ENCODE peak calls at places on chromosome 16, in six cellular contexts. One of them, this sample, is unnamed. For H3K27me3 and H3K4me1, the result is how much of the 10 kb centered on the place peaks cover.

GRCh38 chr16:19085679-19086200 is 18.3 kb downstream of the COQ7 start:
- DNase-seq in lower lobe of right lung: no peak
- DNase-seq in H1: no peak
- DNase-seq in MM.1S: no peak
- DNase-seq in pancreas: no peak
- DNase-seq in aorta: no peak
- DNase-seq in this sample: no peak

GRCh38 chr16:66263973-66264310 is 102.5 kb upstream of the CDH5 start:
- DNase-seq in lower lobe of right lung: no peak
- DNase-seq in aorta: no peak
- DNase-seq in H1: no peak
- DNase-seq in MM.1S: no peak
- DNase-seq in pancreas: no peak
- DNase-seq in this sample: no peak

GRCh38 chr16:85206472-85207356 is 94.4 kb upstream of the CIBAR2 start:
- DNase-seq in MM.1S: no peak
- DNase-seq in pancreas: no peak
- DNase-seq in H1: no peak
- DNase-seq in lower lobe of right lung: peak
- DNase-seq in aorta: peak
- DNase-seq in this sample: no peak

GRCh38 chr16:82136956-82137818 is 32.8 kb downstream of the MPHOSPH6 start:
- DNase-seq in MM.1S: no peak
- DNase-seq in lower lobe of right lung: no peak
- DNase-seq in pancreas: no peak
- DNase-seq in aorta: no peak
- DNase-seq in H1: no peak
- DNase-seq in this sample: no peak

GRCh38 chr16:65070831-65071230 is 51.0 kb downstream of the CDH11 start:
- DNase-seq in pancreas: peak
- DNase-seq in lower lobe of right lung: no peak
- DNase-seq in aorta: peak
- DNase-seq in H1: peak
- DNase-seq in MM.1S: no peak
- DNase-seq in this sample: no peak

GRCh38 chr16:65308506-65308905 is 186.6 kb upstream of the CDH11 start:
- DNase-seq in MM.1S: no peak
- DNase-seq in H1: no peak
- DNase-seq in pancreas: no peak
- DNase-seq in lower lobe of right lung: no peak
- DNase-seq in aorta: no peak
- DNase-seq in this sample: no peak

GRCh38 chr16:70746040-70746707 is 54.8 kb downstream of the VAC14 start:
- DNase-seq in MM.1S: no peak
- DNase-seq in aorta: peak
- DNase-seq in lower lobe of right lung: peak
- DNase-seq in H1: no peak
- DNase-seq in pancreas: peak
- DNase-seq in this sample: no peak

GRCh38 chr16:57865746-57866528 is 63.6 kb upstream of the KIFC3 start:
- DNase-seq in MM.1S: no peak
- DNase-seq in aorta: no peak
- DNase-seq in H1: no peak
- DNase-seq in lower lobe of right lung: no peak
- DNase-seq in pancreas: no peak
- DNase-seq in this sample: no peak

GRCh38 chr16:31087971-31088370 is 772 bp downstream of the PRSS53 start:
- DNase-seq in H1: no peak
- DNase-seq in pancreas: no peak
- DNase-seq in aorta: no peak
- DNase-seq in lower lobe of right lung: no peak
- DNase-seq in MM.1S: no peak
- DNase-seq in this sample: no peak

GRCh38 chr16:26645629-26646028 is 421.1 kb upstream of the C16orf82 start:
- DNase-seq in aorta: no peak
- DNase-seq in lower lobe of right lung: no peak
- DNase-seq in pancreas: peak
- DNase-seq in MM.1S: no peak
- DNase-seq in H1: no peak
- DNase-seq in this sample: peak

GRCh38 chr16:65201446-65202010 is 79.7 kb upstream of the CDH11 start:
- DNase-seq in lower lobe of right lung: no peak
- DNase-seq in MM.1S: peak
- DNase-seq in pancreas: no peak
- DNase-seq in aorta: no peak
- DNase-seq in H1: no peak
- DNase-seq in this sample: no peak

GRCh38 chr16:52090080-52090479 is 456.9 kb downstream of the TOX3 start:
- DNase-seq in pancreas: no peak
- DNase-seq in H1: no peak
- DNase-seq in lower lobe of right lung: no peak
- DNase-seq in MM.1S: no peak
- DNase-seq in aorta: no peak
- DNase-seq in this sample: no peak

GRCh38 chr16:9885457-9885856 is 296.8 kb downstream of the GRIN2A start:
- DNase-seq in H1: no peak
- DNase-seq in aorta: no peak
- DNase-seq in pancreas: no peak
- DNase-seq in lower lobe of right lung: no peak
- DNase-seq in MM.1S: no peak
- DNase-seq in this sample: no peak

GRCh38 chr16:88924834-88925539 is 52.0 kb downstream of the CBFA2T3 start:
- DNase-seq in aorta: peak
- DNase-seq in MM.1S: no peak
- DNase-seq in lower lobe of right lung: no peak
- DNase-seq in H1: peak
- DNase-seq in pancreas: peak
- DNase-seq in this sample: no peak

GRCh38 chr16:55908641-55909040 is 33.5 kb upstream of the CES5A start:
- DNase-seq in pancreas: no peak
- DNase-seq in H1: no peak
- DNase-seq in lower lobe of right lung: no peak
- DNase-seq in MM.1S: no peak
- DNase-seq in aorta: no peak
- DNase-seq in this sample: no peak

GRCh38 chr16:46607529-46607928 is 13.7 kb downstream of the SHCBP1 start:
- DNase-seq in pancreas: no peak
- DNase-seq in lower lobe of right lung: no peak
- DNase-seq in H1: no peak
- DNase-seq in aorta: no peak
- DNase-seq in MM.1S: peak
- DNase-seq in this sample: no peak

GRCh38 chr16:80202831-80203230 is 338.0 kb upstream of the DYNLRB2 start:
- DNase-seq in aorta: no peak
- DNase-seq in H1: no peak
- DNase-seq in lower lobe of right lung: no peak
- DNase-seq in MM.1S: no peak
- DNase-seq in pancreas: no peak
- DNase-seq in this sample: no peak

GRCh38 chr16:74726736-74727135 is 26.1 kb upstream of the MLKL start:
- DNase-seq in aorta: no peak
- DNase-seq in lower lobe of right lung: no peak
- DNase-seq in pancreas: no peak
- DNase-seq in H1: peak
- DNase-seq in MM.1S: peak
- DNase-seq in this sample: no peak

GRCh38 chr16:89562027-89562599 is 1.6 kb downstream of the RPL13 start:
- DNase-seq in pancreas: no peak
- DNase-seq in aorta: no peak
- DNase-seq in lower lobe of right lung: no peak
- DNase-seq in MM.1S: no peak
- DNase-seq in H1: no peak
- DNase-seq in this sample: no peak

GRCh38 chr16:63361032-63361624 is 1324.9 kb upstream of the CDH8 start:
- DNase-seq in MM.1S: peak
- DNase-seq in H1: no peak
- DNase-seq in aorta: no peak
- DNase-seq in lower lobe of right lung: no peak
- DNase-seq in pancreas: no peak
- DNase-seq in this sample: no peak

GRCh38 chr16:89360760-89361435 is 129.5 kb downstream of the ANKRD11 start:
- DNase-seq in lower lobe of right lung: no peak
- DNase-seq in pancreas: no peak
- DNase-seq in MM.1S: no peak
- DNase-seq in aorta: peak
- DNase-seq in H1: no peak
- DNase-seq in this sample: peak

GRCh38 chr16:19084139-19084538 is 16.7 kb downstream of the COQ7 start:
- DNase-seq in MM.1S: no peak
- DNase-seq in aorta: no peak
- DNase-seq in pancreas: no peak
- DNase-seq in lower lobe of right lung: no peak
- DNase-seq in H1: no peak
- DNase-seq in this sample: no peak

GRCh38 chr16:85151603-85152413 is 39.5 kb upstream of the CIBAR2 start:
- DNase-seq in H1: no peak
- DNase-seq in lower lobe of right lung: no peak
- DNase-seq in pancreas: peak
- DNase-seq in aorta: peak
- DNase-seq in MM.1S: no peak
- DNase-seq in this sample: no peak

GRCh38 chr16:11712122-11712521 is 30.5 kb downstream of the TXNDC11 start:
- DNase-seq in aorta: no peak
- DNase-seq in pancreas: no peak
- DNase-seq in H1: no peak
- DNase-seq in lower lobe of right lung: no peak
- DNase-seq in MM.1S: no peak
- DNase-seq in this sample: no peak

GRCh38 chr16:19559242-19559910 is 3.9 kb downstream of the VPS35L start:
- DNase-seq in MM.1S: peak
- DNase-seq in H1: no peak
- DNase-seq in pancreas: peak
- DNase-seq in lower lobe of right lung: no peak
- DNase-seq in aorta: no peak
- DNase-seq in this sample: no peak

GRCh38 chr16:16099320-16099719 is 124.0 kb downstream of the ABCC6 start:
- DNase-seq in MM.1S: no peak
- DNase-seq in H1: no peak
- DNase-seq in aorta: no peak
- DNase-seq in lower lobe of right lung: no peak
- DNase-seq in pancreas: no peak
- DNase-seq in this sample: no peak

GRCh38 chr16:4679156-4679853 is 14.1 kb upstream of the NUDT16L1 start:
- DNase-seq in lower lobe of right lung: peak
- DNase-seq in MM.1S: no peak
- DNase-seq in pancreas: peak
- DNase-seq in aorta: no peak
- DNase-seq in H1: no peak
- DNase-seq in this sample: peak

GRCh38 chr16:77157773-77158172 is 33.2 kb upstream of the MON1B start:
- DNase-seq in lower lobe of right lung: no peak
- DNase-seq in H1: no peak
- DNase-seq in pancreas: no peak
- DNase-seq in MM.1S: no peak
- DNase-seq in aorta: no peak
- DNase-seq in this sample: no peak

GRCh38 chr16:11280616-11281522 is at the start of gene PRM1:
- DNase-seq in H1: no peak
- DNase-seq in lower lobe of right lung: no peak
- DNase-seq in aorta: no peak
- DNase-seq in pancreas: no peak
- DNase-seq in MM.1S: no peak
- DNase-seq in this sample: no peak

GRCh38 chr16:50390914-50391700 is 22.3 kb upstream of the BRD7 start:
- DNase-seq in lower lobe of right lung: no peak
- DNase-seq in H1: no peak
- DNase-seq in pancreas: no peak
- DNase-seq in MM.1S: no peak
- DNase-seq in aorta: no peak
- DNase-seq in this sample: no peak

GRCh38 chr16:1146409-1146808 is 6.5 kb upstream of the CACNA1H start:
- DNase-seq in H1: no peak
- DNase-seq in pancreas: no peak
- DNase-seq in lower lobe of right lung: no peak
- DNase-seq in MM.1S: no peak
- DNase-seq in aorta: no peak
- DNase-seq in this sample: no peak
- H3K27me3 ChIP-seq in H1: under half
- H3K27me3 ChIP-seq in pancreas: under half
- H3K27me3 ChIP-seq in lower lobe of right lung: under half
- H3K27me3 ChIP-seq in MM.1S: half or more
- H3K27me3 ChIP-seq in aorta: under half
- H3K27me3 ChIP-seq in this sample: under half

GRCh38 chr16:24871891-24872290 is 26.1 kb downstream of the SLC5A11 start:
- DNase-seq in H1: no peak
- DNase-seq in MM.1S: no peak
- DNase-seq in pancreas: no peak
- DNase-seq in aorta: no peak
- DNase-seq in lower lobe of right lung: no peak
- DNase-seq in this sample: no peak
- H3K4me1 ChIP-seq in H1: under half
- H3K4me1 ChIP-seq in MM.1S: under half
- H3K4me1 ChIP-seq in pancreas: under half
- H3K4me1 ChIP-seq in aorta: under half
- H3K4me1 ChIP-seq in lower lobe of right lung: under half
- H3K4me1 ChIP-seq in this sample: under half

GRCh38 chr16:67653131-67654068 is 6.7 kb downstream of the ACD start:
- DNase-seq in H1: no peak
- DNase-seq in lower lobe of right lung: peak
- DNase-seq in aorta: peak
- DNase-seq in pancreas: peak
- DNase-seq in MM.1S: no peak
- DNase-seq in this sample: no peak
- H3K27me3 ChIP-seq in H1: under half
- H3K27me3 ChIP-seq in lower lobe of right lung: half or more
- H3K27me3 ChIP-seq in aorta: under half
- H3K27me3 ChIP-seq in pancreas: under half
- H3K27me3 ChIP-seq in MM.1S: under half
- H3K27me3 ChIP-seq in this sample: under half

DNA sequence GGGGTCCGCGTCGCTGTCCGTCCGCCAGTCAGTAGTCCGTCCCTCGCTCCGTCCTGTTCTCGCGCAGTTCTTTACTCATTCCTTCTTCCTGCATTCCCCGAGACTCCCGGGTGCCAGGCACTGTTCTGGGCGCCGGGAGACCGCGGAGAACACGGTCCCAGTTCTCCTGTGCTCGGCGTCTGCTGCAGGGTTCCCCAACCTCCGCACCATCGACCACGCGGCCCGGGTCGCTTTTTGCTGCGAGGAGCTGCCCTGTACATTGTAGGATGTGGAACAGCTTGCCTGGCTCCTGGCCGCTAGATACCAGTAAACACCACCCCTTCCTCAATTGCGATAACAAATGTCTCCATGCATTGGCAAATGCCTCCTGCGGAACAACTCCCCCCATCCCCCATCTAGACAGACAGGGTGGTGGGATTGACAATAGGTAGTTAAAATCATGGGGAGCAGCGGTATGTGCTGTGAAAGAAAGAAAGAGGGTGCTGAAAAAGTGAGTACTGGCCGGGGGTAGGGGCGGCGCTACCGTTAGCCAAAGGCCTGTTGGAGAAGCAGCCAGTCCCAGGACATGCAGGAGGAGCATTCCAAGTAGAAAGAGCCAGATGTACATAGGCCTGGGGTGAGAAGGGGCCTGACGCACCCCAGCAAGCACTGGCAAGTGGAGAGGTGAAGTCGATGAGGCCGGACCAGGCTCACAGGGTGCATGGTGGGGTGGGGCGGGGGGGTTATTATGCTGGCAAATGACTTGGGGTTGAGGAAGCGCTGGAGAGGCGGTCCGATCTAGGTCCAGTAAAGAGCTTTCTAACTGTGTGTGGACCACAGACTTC is 655 bp downstream of the TRAF7 start:
- DNase-seq in aorta: peak
- DNase-seq in MM.1S: peak
- DNase-seq in lower lobe of right lung: peak
- DNase-seq in pancreas: peak
- DNase-seq in H1: no peak
- DNase-seq in this sample: no peak
- H3K4me1 ChIP-seq in aorta: under half
- H3K4me1 ChIP-seq in MM.1S: under half
- H3K4me1 ChIP-seq in lower lobe of right lung: half or more
- H3K4me1 ChIP-seq in pancreas: under half
- H3K4me1 ChIP-seq in H1: under half
- H3K4me1 ChIP-seq in this sample: half or more